ENCODE peak calls at places on chromosomes 5 and 9, in four cellular contexts. V is heart left ventricle, H is spleen, J is uterus. L is an unnamed sample.

GRCh38 chr5:153461341-153461740 is 29.1 kb upstream of the GRIA1 start:
- DNase-seq in V (no peak), H (no peak), J (no peak), L (no peak)

GRCh38 chr5:33231935-33232334 is 208.8 kb upstream of the TARS1 start:
- DNase-seq in H (no peak), V (no peak), J (no peak), L (no peak)

GRCh38 chr5:59317023-59317771 is 576.3 kb downstream of the PDE4D start:
- DNase-seq in H (no peak), J (no peak), V (no peak), L (no peak)

GRCh38 chr5:177311361-177311722 is 356 bp downstream of the MXD3 start:
- DNase-seq in V (no peak), H (no peak), J (no peak), L (no peak)

GRCh38 chr9:117744856-117745389 is 40.7 kb downstream of the TLR4 start:
- DNase-seq in V (peak), J (no peak), H (peak), L (no peak)

GRCh38 chr9:131432597-131433301 is 38.9 kb downstream of the PRRC2B start:
- DNase-seq in H (peak), V (no peak), J (no peak), L (no peak)

GRCh38 chr5:33299621-33300208 is 141.1 kb upstream of the TARS1 start:
- DNase-seq in H (no peak), V (no peak), J (no peak), L (peak)

GRCh38 chr5:1554410-1554967 is 30.7 kb upstream of the LPCAT1 start:
- DNase-seq in J (no peak), V (no peak), H (no peak), L (no peak)

GRCh38 chr5:51433052-51433710 is 49.9 kb downstream of the ISL1 start:
- DNase-seq in H (no peak), J (no peak), V (no peak), L (no peak)

GRCh38 chr5:138943615-138944173 is 68.6 kb upstream of the LRRTM2 start:
- DNase-seq in H (no peak), V (no peak), J (no peak), L (no peak)

GRCh38 chr9:38681747-38682227 is 38.1 kb downstream of the FAM240B start:
- DNase-seq in H (no peak), V (no peak), J (no peak), L (no peak)

GRCh38 chr5:41788800-41789395 is 81.3 kb downstream of the OXCT1 start:
- DNase-seq in V (no peak), H (no peak), J (no peak), L (no peak)

GRCh38 chr5:134090482-134090881 is 24.0 kb upstream of the TCF7 start:
- DNase-seq in J (no peak), H (peak), V (no peak), L (no peak)

GRCh38 chr5:84248013-84248412 is 136.7 kb downstream of the EDIL3 start:
- DNase-seq in V (no peak), H (no peak), J (no peak), L (no peak)

GRCh38 chr5:74212336-74212735 is 428.2 kb downstream of the ENC1 start:
- DNase-seq in V (no peak), J (no peak), H (no peak), L (no peak)

GRCh38 chr5:3351581-3352442 is 243.8 kb upstream of the IRX1 start:
- DNase-seq in V (no peak), J (no peak), H (peak), L (no peak)

GRCh38 chr5:134247825-134248224 is 22.0 kb upstream of the PPP2CA start:
- DNase-seq in V (no peak), J (no peak), H (no peak), L (no peak)

GRCh38 chr9:83296123-83296522 is 233.2 kb upstream of the RASEF start:
- DNase-seq in J (no peak), H (no peak), V (no peak), L (no peak)

GRCh38 chr5:62340392-62340791 is 34.4 kb downstream of the KIF2A start:
- DNase-seq in J (no peak), H (no peak), V (no peak), L (no peak)

GRCh38 chr5:80192507-80193241 is 63.2 kb downstream of the SERINC5 start:
- DNase-seq in J (peak), H (no peak), V (peak), L (no peak)

GRCh38 chr9:138094028-138094427 is 216.4 kb downstream of the CACNA1B start:
- DNase-seq in J (no peak), H (no peak), V (no peak), L (no peak)

GRCh38 chr9:94213513-94214124 is 45.5 kb upstream of the ZNF169 start:
- DNase-seq in J (peak), V (peak), H (peak), L (peak)

GRCh38 chr9:38227656-38228055 is 158.6 kb upstream of the SHB start:
- DNase-seq in V (no peak), H (no peak), J (no peak), L (no peak)

GRCh38 chr9:37198831-37199230 is 78.5 kb downstream of the ZCCHC7 start:
- DNase-seq in H (no peak), J (no peak), V (no peak), L (no peak)

GRCh38 chr9:129095170-129095667 is 14.3 kb downstream of the DOLPP1 start:
- DNase-seq in H (no peak), V (no peak), J (no peak), L (no peak)

GRCh38 chr5:58963361-58963760 is 380.5 kb downstream of the RAB3C start:
- DNase-seq in H (no peak), J (no peak), V (no peak), L (no peak)

GRCh38 chr5:67156976-67157583 is 39.5 kb downstream of the CD180 start:
- DNase-seq in H (peak), J (peak), V (no peak), L (peak)

GRCh38 chr5:158026248-158027031 is 167.5 kb upstream of the CLINT1 start:
- DNase-seq in H (no peak), J (peak), V (no peak), L (no peak)

GRCh38 chr9:78292716-78293497 is 4.0 kb upstream of the PSAT1 start:
- DNase-seq in H (no peak), J (no peak), V (no peak), L (no peak)

GRCh38 chr9:133715295-133715865 is 22.8 kb downstream of the SARDH start:
- DNase-seq in V (peak), J (peak), H (peak), L (no peak)

GRCh38 chr9:128901822-128902221 is 19.0 kb upstream of the PHYHD1 start:
- DNase-seq in J (no peak), V (no peak), H (peak), L (no peak)

DNA sequence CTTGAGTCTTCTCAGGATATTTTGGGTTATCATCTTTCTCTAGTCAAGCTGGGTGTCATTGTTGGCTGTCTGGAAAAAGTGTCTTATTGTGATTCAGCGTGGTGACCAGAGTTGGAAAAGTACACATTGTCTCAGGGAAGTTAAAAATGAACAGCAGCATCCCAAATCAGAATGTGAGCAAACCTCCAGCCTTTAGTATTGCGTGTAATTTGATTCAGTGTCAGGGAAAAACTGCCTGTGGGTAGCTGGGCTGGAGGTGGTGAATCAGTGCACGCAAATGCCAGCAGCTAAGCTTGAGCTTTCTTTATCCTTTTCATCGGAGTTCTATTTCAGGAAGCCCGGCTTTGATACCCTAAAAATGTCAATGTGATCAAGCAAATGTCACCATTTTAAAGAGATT is 25.9 kb upstream of the C5orf47 start:
- DNase-seq in V (no peak), J (no peak), H (no peak), L (peak)
- TF ChIP-seq POLR2A in V (no peak), J (no peak), H (no peak), L (no peak)

DNA sequence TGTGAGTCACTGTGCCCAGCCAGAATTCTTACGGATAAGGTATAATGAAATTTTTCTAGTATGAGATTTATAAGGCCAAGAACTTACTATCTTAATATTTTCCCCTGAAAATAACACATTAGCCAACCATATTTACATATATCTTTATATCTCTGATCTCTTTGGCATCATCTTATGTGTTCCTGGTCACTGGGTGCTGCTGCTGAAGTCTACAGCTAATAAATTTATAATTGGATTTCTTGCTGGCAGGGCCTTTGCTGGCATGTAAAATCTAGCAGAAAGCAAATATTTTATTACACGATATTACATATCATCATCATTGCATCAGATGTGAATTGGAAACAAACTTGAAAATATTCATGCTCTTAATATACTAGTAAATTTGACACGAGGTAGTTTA is 590.7 kb downstream of the ANXA1 start:
- DNase-seq in J (no peak), V (no peak), H (no peak), L (no peak)
- TF ChIP-seq POLR2A in J (no peak), V (no peak), H (no peak), L (no peak)

GRCh38 chr9:97243606-97244005 is 63.9 kb upstream of the CCDC180 start:
- DNase-seq in H (no peak), J (no peak), V (no peak), L (no peak)

GRCh38 chr9:97237311-97237786 is 70.1 kb upstream of the CCDC180 start:
- DNase-seq in J (no peak), H (no peak), V (no peak), L (no peak)

GRCh38 chr9:97237951-97238851 is 69.3 kb upstream of the CCDC180 start:
- DNase-seq in V (peak), J (peak), H (peak), L (peak)
- TF ChIP-seq POLR2A in V (peak), J (no peak), H (no peak), L (peak)

GRCh38 chr9:109912726-109913460 is 132.9 kb downstream of the PALM2AKAP2 start:
- DNase-seq in J (no peak), H (no peak), V (no peak), L (no peak)

GRCh38 chr9:109908459-109909390 is 128.7 kb downstream of the PALM2AKAP2 start:
- DNase-seq in J (no peak), V (no peak), H (no peak), L (no peak)

GRCh38 chr9:109913461-109913810 is 133.4 kb downstream of the PALM2AKAP2 start:
- DNase-seq in V (no peak), J (no peak), H (no peak), L (no peak)

GRCh38 chr9:109912082-109912581 is 132.1 kb downstream of the PALM2AKAP2 start:
- DNase-seq in V (peak), J (no peak), H (no peak), L (no peak)

GRCh38 chr9:109910616-109911568 is 130.9 kb downstream of the PALM2AKAP2 start:
- DNase-seq in J (no peak), V (peak), H (no peak), L (peak)
- TF ChIP-seq POLR2A in J (no peak), V (no peak), H (no peak), L (no peak)

L was measured in H54.